ENCODE peak calls at places on chromosomes 11 and 22, in eight cellular contexts. One of them, this sample, is unnamed.

GRCh38 chr11:46006418-46007070 is 84.1 kb downstream of the LARGE2 start:
- DNase-seq in NCI-H1930: peak
- DNase-seq in BJ: peak
- DNase-seq in RWPE1: peak
- DNase-seq in amniotic stem cell: peak
- DNase-seq in stimulated activated CD8-positive, alpha-beta memory T cell treated with anti-CD3 and anti-CD28 coated beads, Interleukin-7, amount 100 ng/mL, for 1 hour: no peak
- DNase-seq in amygdala: peak
- DNase-seq in WTC11: no peak
- DNase-seq in this sample: peak

GRCh38 chr11:6565988-6566703 is 37.3 kb downstream of the RRP8 start:
- DNase-seq in NCI-H1930: no peak
- DNase-seq in BJ: no peak
- DNase-seq in RWPE1: no peak
- DNase-seq in amniotic stem cell: no peak
- DNase-seq in stimulated activated CD8-positive, alpha-beta memory T cell treated with anti-CD3 and anti-CD28 coated beads, Interleukin-7, amount 100 ng/mL, for 1 hour: no peak
- DNase-seq in amygdala: no peak
- DNase-seq in WTC11: no peak
- DNase-seq in this sample: no peak

GRCh38 chr11:11985016-11985715 is 23.3 kb downstream of the DKK3 start:
- DNase-seq in NCI-H1930: no peak
- DNase-seq in BJ: peak
- DNase-seq in RWPE1: no peak
- DNase-seq in amniotic stem cell: no peak
- DNase-seq in stimulated activated CD8-positive, alpha-beta memory T cell treated with anti-CD3 and anti-CD28 coated beads, Interleukin-7, amount 100 ng/mL, for 1 hour: no peak
- DNase-seq in amygdala: no peak
- DNase-seq in WTC11: no peak
- DNase-seq in this sample: peak

GRCh38 chr11:14340721-14341120 is 18.3 kb downstream of the RRAS2 start:
- DNase-seq in NCI-H1930: no peak
- DNase-seq in BJ: no peak
- DNase-seq in RWPE1: no peak
- DNase-seq in amniotic stem cell: no peak
- DNase-seq in stimulated activated CD8-positive, alpha-beta memory T cell treated with anti-CD3 and anti-CD28 coated beads, Interleukin-7, amount 100 ng/mL, for 1 hour: no peak
- DNase-seq in amygdala: no peak
- DNase-seq in WTC11: no peak
- DNase-seq in this sample: no peak

GRCh38 chr11:44528581-44528980 is 36.9 kb upstream of the CD82 start:
- DNase-seq in NCI-H1930: no peak
- DNase-seq in BJ: no peak
- DNase-seq in RWPE1: no peak
- DNase-seq in amniotic stem cell: no peak
- DNase-seq in stimulated activated CD8-positive, alpha-beta memory T cell treated with anti-CD3 and anti-CD28 coated beads, Interleukin-7, amount 100 ng/mL, for 1 hour: no peak
- DNase-seq in amygdala: no peak
- DNase-seq in WTC11: no peak
- DNase-seq in this sample: no peak

GRCh38 chr11:94747136-94748110 is 20.7 kb upstream of the AMOTL1 start:
- DNase-seq in NCI-H1930: no peak
- DNase-seq in BJ: no peak
- DNase-seq in RWPE1: peak
- DNase-seq in amniotic stem cell: no peak
- DNase-seq in stimulated activated CD8-positive, alpha-beta memory T cell treated with anti-CD3 and anti-CD28 coated beads, Interleukin-7, amount 100 ng/mL, for 1 hour: no peak
- DNase-seq in amygdala: no peak
- DNase-seq in WTC11: no peak
- DNase-seq in this sample: peak

GRCh38 chr11:128553662-128554392 is 33.5 kb downstream of the ETS1 start:
- DNase-seq in NCI-H1930: no peak
- DNase-seq in BJ: no peak
- DNase-seq in RWPE1: no peak
- DNase-seq in amniotic stem cell: no peak
- DNase-seq in stimulated activated CD8-positive, alpha-beta memory T cell treated with anti-CD3 and anti-CD28 coated beads, Interleukin-7, amount 100 ng/mL, for 1 hour: no peak
- DNase-seq in amygdala: peak
- DNase-seq in WTC11: no peak
- DNase-seq in this sample: peak

GRCh38 chr11:11044137-11044855 is 186.4 kb upstream of the ZBED5 start:
- DNase-seq in NCI-H1930: no peak
- DNase-seq in BJ: no peak
- DNase-seq in RWPE1: no peak
- DNase-seq in amniotic stem cell: no peak
- DNase-seq in stimulated activated CD8-positive, alpha-beta memory T cell treated with anti-CD3 and anti-CD28 coated beads, Interleukin-7, amount 100 ng/mL, for 1 hour: no peak
- DNase-seq in amygdala: no peak
- DNase-seq in WTC11: no peak
- DNase-seq in this sample: no peak

GRCh38 chr11:35144103-35144741 is 5.3 kb downstream of the CD44 start:
- DNase-seq in NCI-H1930: no peak
- DNase-seq in BJ: no peak
- DNase-seq in RWPE1: peak
- DNase-seq in amniotic stem cell: peak
- DNase-seq in stimulated activated CD8-positive, alpha-beta memory T cell treated with anti-CD3 and anti-CD28 coated beads, Interleukin-7, amount 100 ng/mL, for 1 hour: no peak
- DNase-seq in amygdala: no peak
- DNase-seq in WTC11: no peak
- DNase-seq in this sample: peak

GRCh38 chr11:130031945-130032344 is 29.3 kb upstream of the PRDM10 start:
- DNase-seq in NCI-H1930: no peak
- DNase-seq in BJ: no peak
- DNase-seq in RWPE1: no peak
- DNase-seq in amniotic stem cell: no peak
- DNase-seq in stimulated activated CD8-positive, alpha-beta memory T cell treated with anti-CD3 and anti-CD28 coated beads, Interleukin-7, amount 100 ng/mL, for 1 hour: no peak
- DNase-seq in amygdala: no peak
- DNase-seq in WTC11: no peak
- DNase-seq in this sample: no peak

GRCh38 chr11:107851704-107852315 is 6.8 kb downstream of the SLC35F2 start:
- DNase-seq in NCI-H1930: no peak
- DNase-seq in BJ: no peak
- DNase-seq in RWPE1: no peak
- DNase-seq in amniotic stem cell: no peak
- DNase-seq in stimulated activated CD8-positive, alpha-beta memory T cell treated with anti-CD3 and anti-CD28 coated beads, Interleukin-7, amount 100 ng/mL, for 1 hour: no peak
- DNase-seq in amygdala: no peak
- DNase-seq in WTC11: no peak
- DNase-seq in this sample: no peak

GRCh38 chr11:90911192-90911591 is 688.3 kb upstream of the CHORDC1 start:
- DNase-seq in NCI-H1930: no peak
- DNase-seq in BJ: no peak
- DNase-seq in RWPE1: no peak
- DNase-seq in amniotic stem cell: no peak
- DNase-seq in stimulated activated CD8-positive, alpha-beta memory T cell treated with anti-CD3 and anti-CD28 coated beads, Interleukin-7, amount 100 ng/mL, for 1 hour: no peak
- DNase-seq in amygdala: no peak
- DNase-seq in WTC11: no peak
- DNase-seq in this sample: no peak

GRCh38 chr11:108584973-108585372 is 8.6 kb downstream of the EXPH5 start:
- DNase-seq in NCI-H1930: no peak
- DNase-seq in BJ: no peak
- DNase-seq in RWPE1: no peak
- DNase-seq in amniotic stem cell: no peak
- DNase-seq in stimulated activated CD8-positive, alpha-beta memory T cell treated with anti-CD3 and anti-CD28 coated beads, Interleukin-7, amount 100 ng/mL, for 1 hour: no peak
- DNase-seq in amygdala: no peak
- DNase-seq in WTC11: no peak
- DNase-seq in this sample: no peak

GRCh38 chr11:44398266-44399045 is 88.5 kb upstream of the ALX4 start:
- DNase-seq in NCI-H1930: no peak
- DNase-seq in BJ: no peak
- DNase-seq in RWPE1: no peak
- DNase-seq in amniotic stem cell: no peak
- DNase-seq in stimulated activated CD8-positive, alpha-beta memory T cell treated with anti-CD3 and anti-CD28 coated beads, Interleukin-7, amount 100 ng/mL, for 1 hour: no peak
- DNase-seq in amygdala: no peak
- DNase-seq in WTC11: no peak
- DNase-seq in this sample: no peak

GRCh38 chr22:38257650-38258246 is 15.1 kb downstream of the TMEM184B start:
- DNase-seq in NCI-H1930: no peak
- DNase-seq in BJ: no peak
- DNase-seq in RWPE1: no peak
- DNase-seq in amniotic stem cell: no peak
- DNase-seq in stimulated activated CD8-positive, alpha-beta memory T cell treated with anti-CD3 and anti-CD28 coated beads, Interleukin-7, amount 100 ng/mL, for 1 hour: no peak
- DNase-seq in amygdala: no peak
- DNase-seq in WTC11: no peak
- DNase-seq in this sample: peak

GRCh38 chr22:41636467-41636866 is 15.4 kb downstream of the XRCC6 start:
- DNase-seq in NCI-H1930: no peak
- DNase-seq in BJ: no peak
- DNase-seq in RWPE1: no peak
- DNase-seq in amniotic stem cell: no peak
- DNase-seq in stimulated activated CD8-positive, alpha-beta memory T cell treated with anti-CD3 and anti-CD28 coated beads, Interleukin-7, amount 100 ng/mL, for 1 hour: no peak
- DNase-seq in amygdala: no peak
- DNase-seq in WTC11: no peak
- DNase-seq in this sample: peak